ENCODE peak calls at places on chromosomes 16 and 17, in eight cellular contexts. G, L, E, R, M, F, X and K are unnamed samples.

GRCh38 chr17:62093188-62094155 is 28.4 kb upstream of the MED13 start:
- DNase-seq in G (no peak), L (peak; percentile 97), E (no peak), R (peak; percentile 36), M (peak; percentile 30), F (no peak), X (no peak), K (peak; percentile 96)

GRCh38 chr16:46702030-46702429 is 12.6 kb downstream of the ORC6 start:
- DNase-seq in G (no peak), L (no peak), E (no peak), R (no peak), M (no peak), F (no peak), X (no peak), K (no peak)

GRCh38 chr16:1779234-1779701 is 3.1 kb downstream of the SPSB3 start:
- DNase-seq in G (no peak), L (no peak), E (no peak), R (no peak), M (no peak), F (no peak), X (no peak), K (no peak)

GRCh38 chr17:74160656-74161500 is 42.6 kb upstream of the RPL38 start:
- DNase-seq in G (no peak), L (no peak), E (no peak), R (no peak), M (no peak), F (no peak), X (no peak), K (no peak)

GRCh38 chr16:85913688-85914422 is 14.9 kb downstream of the IRF8 start:
- DNase-seq in G (no peak), L (peak; percentile 75), E (no peak), R (no peak), M (no peak), F (no peak), X (no peak), K (no peak)

GRCh38 chr16:55502801-55503366 is 6.0 kb upstream of the LPCAT2 start:
- DNase-seq in G (no peak), L (peak; percentile 89), E (no peak), R (peak; percentile 68), M (no peak), F (no peak), X (peak; percentile 38), K (peak; percentile 42)

GRCh38 chr16:73040136-73040535 is 7.8 kb downstream of the ZFHX3 start:
- DNase-seq in G (no peak), L (no peak), E (no peak), R (no peak), M (no peak), F (no peak), X (peak; percentile 85), K (no peak)

GRCh38 chr17:46078675-46079074 is 79.6 kb downstream of the STH start:
- DNase-seq in G (no peak), L (no peak), E (no peak), R (no peak), M (no peak), F (no peak), X (no peak), K (no peak)